ENCODE peak calls at places on chromosomes 5 and 9, in six cellular contexts. G, A, X, W, K and B are unnamed samples.

GRCh38 chr9:137225701-137226331 is 842 bp downstream of the CYSRT1 start:
- DNase-seq in K (no peak), G (no peak), W (no peak), A (no peak), X (no peak), B (no peak)

GRCh38 chr5:43396762-43397304 is 15.4 kb downstream of the CCL28 start:
- DNase-seq in G (peak), A (no peak), W (no peak), K (peak), X (no peak), B (peak)

GRCh38 chr5:171137768-171138540 is 171.1 kb upstream of the TLX3 start:
- DNase-seq in G (no peak), W (no peak), X (no peak), A (no peak), K (no peak), B (no peak)

GRCh38 chr5:123868267-123868666 is 356.3 kb downstream of the CSNK1G3 start:
- DNase-seq in W (no peak), G (no peak), A (no peak), X (no peak), K (no peak), B (no peak)

GRCh38 chr9:14103115-14103514 is 210.8 kb downstream of the NFIB start:
- DNase-seq in G (peak), W (no peak), A (no peak), K (no peak), X (no peak), B (no peak)

GRCh38 chr5:131981516-131981915 is 29.9 kb downstream of the ACSL6 start:
- DNase-seq in G (no peak), W (no peak), K (no peak), X (no peak), A (no peak), B (no peak)

GRCh38 chr9:98367371-98367900 is 112.0 kb upstream of the TBC1D2 start:
- DNase-seq in G (no peak), X (no peak), A (no peak), K (no peak), W (no peak), B (no peak)

GRCh38 chr9:14246951-14247350 is 67.0 kb downstream of the NFIB start:
- DNase-seq in K (no peak), G (no peak), A (no peak), W (no peak), X (no peak), B (no peak)

GRCh38 chr9:21685502-21685901 is 116.9 kb upstream of the MTAP start:
- DNase-seq in K (no peak), A (no peak), W (no peak), G (no peak), X (no peak), B (no peak)

GRCh38 chr9:20217596-20217995 is 404.7 kb downstream of the MLLT3 start:
- DNase-seq in K (no peak), W (no peak), A (no peak), X (no peak), G (peak), B (no peak)

GRCh38 chr5:62331921-62332320 is 25.9 kb downstream of the KIF2A start:
- DNase-seq in X (no peak), G (no peak), W (no peak), K (no peak), A (no peak), B (no peak)

GRCh38 chr5:177111720-177112394 is 21.7 kb upstream of the NSD1 start:
- DNase-seq in A (peak), G (peak), K (no peak), W (peak), X (peak), B (no peak)

GRCh38 chr5:82538339-82539034 is 260.3 kb upstream of the RPS23 start:
- DNase-seq in X (no peak), A (no peak), G (peak), K (no peak), W (no peak), B (no peak)

GRCh38 chr9:110198357-110198756 is 9.6 kb downstream of the C9orf152 start:
- DNase-seq in A (peak), K (no peak), W (no peak), G (no peak), X (no peak), B (no peak)

GRCh38 chr9:673264-673965 is 168.1 kb upstream of the DMRT1 start:
- DNase-seq in A (no peak), K (no peak), W (peak), G (no peak), X (no peak), B (no peak)

GRCh38 chr5:56060276-56061110 is 65.7 kb upstream of the IL6ST start:
- DNase-seq in K (no peak), A (no peak), X (no peak), G (no peak), W (no peak), B (no peak)

GRCh38 chr9:27162045-27162444 is 53.0 kb downstream of the TEK start:
- DNase-seq in W (no peak), G (no peak), K (no peak), A (no peak), X (no peak), B (no peak)

GRCh38 chr9:13719410-13719809 is 439.9 kb upstream of the MPDZ start:
- DNase-seq in W (no peak), X (no peak), A (no peak), G (no peak), K (no peak), B (no peak)

GRCh38 chr5:81525690-81526089 is 131.8 kb upstream of the ACOT12 start:
- DNase-seq in A (no peak), G (no peak), W (no peak), K (no peak), X (no peak), B (no peak)

GRCh38 chr5:36242534-36243144 is 914 bp upstream of the NADK2 start:
- DNase-seq in X (no peak), W (peak), G (peak), A (no peak), K (no peak), B (no peak)

GRCh38 chr5:109936996-109937395 is 247.3 kb downstream of the MAN2A1 start:
- DNase-seq in K (no peak), X (no peak), A (no peak), W (no peak), G (no peak), B (no peak)

GRCh38 chr5:18397393-18397792 is 763.1 kb downstream of the TAF11L14 start:
- DNase-seq in X (no peak), W (no peak), K (no peak), A (no peak), G (no peak), B (no peak)

GRCh38 chr9:81083821-81084512 is 605.4 kb downstream of the TLE1 start:
- DNase-seq in A (no peak), G (peak), K (no peak), X (no peak), W (no peak), B (no peak)

GRCh38 chr9:107153336-107153735 is 129.7 kb upstream of the RAD23B start:
- DNase-seq in G (no peak), X (no peak), W (no peak), K (no peak), A (no peak), B (no peak)

GRCh38 chr5:154406231-154406630 is 39.6 kb upstream of the SAP30L start:
- DNase-seq in G (no peak), W (no peak), A (no peak), K (no peak), X (no peak), B (no peak)

GRCh38 chr5:122816726-122817125 is 28.7 kb upstream of the SNX24 start:
- DNase-seq in W (no peak), X (no peak), A (no peak), G (peak), K (no peak), B (no peak)

GRCh38 chr9:131096490-131097258 is at the start of gene AIF1L:
- DNase-seq in X (peak), W (no peak), A (peak), G (peak), K (no peak), B (no peak)

GRCh38 chr5:59548807-59549357 is 344.6 kb downstream of the PDE4D start:
- DNase-seq in G (no peak), A (no peak), X (no peak), K (no peak), W (peak), B (no peak)

GRCh38 chr5:35112300-35112699 is 64.6 kb upstream of the AGXT2 start:
- DNase-seq in K (no peak), X (no peak), W (no peak), A (no peak), G (no peak), B (no peak)

GRCh38 chr9:113245894-113246293 is 24.6 kb downstream of the SLC31A1 start:
- DNase-seq in A (no peak), W (no peak), X (no peak), K (no peak), G (no peak), B (no peak)

GRCh38 chr5:122101636-122102285 is 23.7 kb upstream of the LOX start:
- DNase-seq in G (peak), K (no peak), W (peak), X (peak), A (no peak), B (no peak)

GRCh38 chr9:112439825-112440224 is 46.8 kb upstream of the KIAA1958 start:
- DNase-seq in X (no peak), G (no peak), W (no peak), A (no peak), K (no peak), B (no peak)

DNA sequence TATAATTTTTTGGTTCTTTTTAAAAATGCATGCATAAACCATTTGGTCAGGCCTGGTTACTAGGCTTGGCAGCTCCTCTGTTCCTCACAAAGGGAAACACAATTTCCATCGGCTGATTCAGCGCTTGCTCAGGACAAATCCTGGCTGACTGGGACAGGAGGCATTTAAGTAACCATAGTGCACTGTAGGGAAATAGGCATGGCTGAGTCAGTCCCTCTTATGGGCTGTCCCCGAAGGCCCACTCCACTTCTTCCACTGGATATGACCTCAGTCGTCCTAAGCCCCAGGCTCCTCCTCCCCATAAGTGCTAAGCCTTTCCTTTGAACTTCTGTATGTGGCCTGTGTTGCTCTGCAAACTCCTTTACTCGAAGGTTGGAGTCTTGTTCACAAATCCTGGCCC is 71.2 kb upstream of the GLIS3 start:
- DNase-seq in A (no peak), X (no peak), G (no peak), W (no peak), K (no peak), B (no peak)
- TF ChIP-seq POLR2AphosphoS5 in A (no peak), X (no peak), G (no peak), W (no peak), K (no peak), B (no peak)

DNA sequence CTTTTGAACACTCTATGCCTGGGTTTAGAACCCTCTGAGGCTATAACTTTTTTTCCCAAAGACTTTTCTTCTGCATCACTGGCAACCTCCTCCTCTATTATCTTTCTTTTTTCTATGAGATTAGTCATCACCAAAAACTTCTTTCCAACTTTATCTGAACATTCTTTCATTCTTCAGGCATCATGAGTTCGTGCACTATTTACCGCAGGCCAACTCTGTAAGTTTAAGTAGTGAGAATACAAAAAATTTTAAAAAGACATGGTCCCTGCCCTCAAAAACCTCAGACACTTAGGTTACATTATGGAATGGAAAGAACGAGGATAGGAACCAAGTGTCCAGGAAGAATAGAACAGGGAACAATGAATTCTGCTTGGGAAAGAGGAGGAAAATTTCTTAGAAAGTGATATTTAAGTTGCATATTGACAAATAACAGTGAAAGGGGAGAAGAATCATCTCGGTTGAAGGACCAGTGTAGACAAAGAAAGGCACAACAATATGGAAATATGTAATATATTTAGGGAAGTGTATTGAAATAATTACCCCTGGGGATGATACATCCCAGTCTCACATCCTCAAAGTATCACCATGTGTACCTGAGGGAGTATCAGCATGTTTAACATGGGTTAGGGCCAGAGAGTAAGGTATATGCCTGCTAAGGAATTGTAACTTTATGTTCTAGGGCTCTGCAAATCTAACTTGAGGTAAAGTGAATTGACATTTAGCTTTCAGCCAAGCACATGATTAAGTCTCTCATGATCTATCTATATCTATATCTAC is 196.5 kb upstream of the NREP start:
- DNase-seq in G (no peak), X (no peak), W (no peak), K (no peak), A (no peak), B (no peak)
- TF ChIP-seq GABPA in G (no peak), X (no peak), W (no peak), K (no peak), A (no peak), B (no peak)

GRCh38 chr9:115115924-115116323 is 2.0 kb downstream of the TNC start:
- DNase-seq in W (no peak), X (no peak), G (no peak), K (no peak), A (no peak), B (no peak)
- TF ChIP-seq POLR2AphosphoS5 in W (no peak), X (no peak), G (peak), K (no peak), A (no peak), B (no peak)

GRCh38 chr9:36101916-36102741 is 34.4 kb upstream of the GLIPR2 start:
- DNase-seq in A (no peak), K (no peak), X (no peak), W (peak), G (no peak), B (no peak)

GRCh38 chr9:36100532-36100931 is 36.0 kb upstream of the GLIPR2 start:
- DNase-seq in A (no peak), W (no peak), K (no peak), G (no peak), X (no peak), B (no peak)

GRCh38 chr9:36099718-36100117 is 36.8 kb upstream of the GLIPR2 start:
- DNase-seq in G (no peak), W (no peak), X (no peak), A (no peak), K (no peak), B (no peak)

GRCh38 chr9:36102742-36103495 is 33.6 kb upstream of the GLIPR2 start:
- DNase-seq in A (peak), G (peak), K (peak), X (peak), W (peak), B (peak)
- TF ChIP-seq GABPA in A (no peak), G (no peak), K (no peak), X (no peak), W (no peak), B (no peak)

DNA sequence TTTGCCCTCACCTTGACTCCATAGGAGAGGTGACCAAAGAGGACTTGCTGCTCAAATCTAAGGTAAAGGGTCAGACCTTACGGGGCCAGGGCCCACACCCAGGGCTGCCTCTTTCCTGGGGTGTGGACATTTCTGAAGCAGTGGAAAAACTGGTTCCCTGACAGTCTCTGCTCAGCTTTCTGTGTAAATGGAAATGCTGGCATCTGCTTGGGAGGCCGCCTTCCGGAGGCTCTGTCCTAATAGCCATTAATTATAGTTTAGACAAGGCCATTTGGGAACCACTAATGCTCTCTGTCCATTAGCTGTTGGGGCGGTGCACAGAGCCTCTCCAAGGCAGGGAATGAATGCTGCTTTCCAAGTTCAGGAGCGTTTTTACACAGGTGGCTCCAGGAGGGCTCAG is 17.3 kb downstream of the USP20 start:
- DNase-seq in X (no peak), A (no peak), W (no peak), K (no peak), G (peak), B (no peak)
- TF ChIP-seq POLR2AphosphoS5 in X (no peak), A (no peak), W (no peak), K (no peak), G (no peak), B (peak)